ENCODE peak calls at places on chromosomes 1 and 21, in four cellular contexts. M is HCT116, H is astrocyte of the cerebellum, S is astrocyte of the spinal cord. G is an unnamed sample.

GRCh38 chr21:34129039-34129891 is 55.9 kb downstream of the MRPS6 start:
- DNase-seq in H (peak), M (no peak), S (peak), G (no peak)

GRCh38 chr1:212607924-212608208 is 695 bp upstream of the ATF3 start:
- DNase-seq in H (no peak), S (no peak), M (no peak), G (no peak)

GRCh38 chr1:66980745-66981367 is 56.1 kb downstream of the MIER1 start:
- DNase-seq in M (no peak), S (no peak), H (no peak), G (no peak)

GRCh38 chr1:169550294-169550693 is 36.0 kb downstream of the F5 start:
- DNase-seq in H (peak), M (peak), S (peak), G (no peak)

GRCh38 chr1:205444931-205445652 is 10.8 kb downstream of the BLACAT1 start:
- DNase-seq in M (no peak), S (no peak), H (no peak), G (no peak)

GRCh38 chr21:38691626-38692025 is 114.1 kb upstream of the ETS2 start:
- DNase-seq in S (no peak), H (no peak), M (no peak), G (no peak)

GRCh38 chr1:61605607-61606321 is 119.2 kb downstream of the TM2D1 start:
- DNase-seq in H (no peak), S (peak), M (no peak), G (no peak)

GRCh38 chr1:91582431-91582921 is 81.8 kb downstream of the CDC7 start:
- DNase-seq in S (peak), H (peak), M (no peak), G (no peak)

GRCh38 chr1:65687435-65688214 is 105.1 kb upstream of the PDE4B start:
- DNase-seq in S (peak), H (peak), M (peak), G (peak)

GRCh38 chr1:85654066-85654782 is 54.0 kb downstream of the ZNHIT6 start:
- DNase-seq in M (peak), H (no peak), S (peak), G (no peak)

GRCh38 chr1:154609398-154610380 is 1.7 kb upstream of the ADAR start:
- DNase-seq in M (peak), H (no peak), S (no peak), G (no peak)

GRCh38 chr1:9027307-9027706 is 1.1 kb upstream of the SLC2A7 start:
- DNase-seq in S (no peak), H (no peak), M (no peak), G (no peak)

GRCh38 chr1:22330092-22330762 is 121.4 kb upstream of the ZBTB40 start:
- DNase-seq in M (no peak), S (no peak), H (no peak), G (no peak)

GRCh38 chr1:179083031-179083345 is 1.1 kb downstream of the TOR3A start:
- DNase-seq in M (no peak), S (no peak), H (no peak), G (no peak)

GRCh38 chr1:111729271-111729921 is 9.8 kb downstream of the INKA2 start:
- DNase-seq in S (no peak), M (no peak), H (no peak), G (no peak)

GRCh38 chr21:36330904-36331303 is 10.9 kb downstream of the MORC3 start:
- DNase-seq in H (no peak), S (peak), M (peak), G (no peak)

GRCh38 chr1:93079685-93080141 is 630 bp downstream of the MTF2 start:
- DNase-seq in M (no peak), S (no peak), H (no peak), G (no peak)

GRCh38 chr1:239538244-239538988 is 152.0 kb downstream of the CHRM3 start:
- DNase-seq in H (no peak), S (no peak), M (no peak), G (no peak)

GRCh38 chr1:78355646-78356045 is 135.1 kb upstream of the PTGFR start:
- DNase-seq in M (no peak), H (no peak), S (peak), G (no peak)

GRCh38 chr1:210373878-210374599 is 45.3 kb downstream of the HHAT start:
- DNase-seq in H (peak), M (peak), S (peak), G (no peak)

GRCh38 chr1:229271448-229272120 is 673 bp downstream of the RAB4A start:
- DNase-seq in S (peak), H (no peak), M (no peak), G (no peak)

GRCh38 chr1:217191441-217191840 is 439.4 kb downstream of the GPATCH2 start:
- DNase-seq in S (no peak), H (no peak), M (no peak), G (no peak)

GRCh38 chr1:87150143-87150542 is 178.5 kb upstream of the LMO4 start:
- DNase-seq in S (no peak), M (no peak), H (no peak), G (no peak)

GRCh38 chr1:170698711-170699275 is 34.9 kb downstream of the PRRX1 start:
- DNase-seq in H (peak), M (no peak), S (peak), G (no peak)

GRCh38 chr1:21020151-21020550 is 156.5 kb downstream of the EIF4G3 start:
- DNase-seq in S (peak), H (peak), M (no peak), G (no peak)

GRCh38 chr1:41917835-41918449 is 780 bp downstream of the HIVEP3 start:
- DNase-seq in H (no peak), M (no peak), S (no peak), G (no peak)

GRCh38 chr1:24936688-24937087 is 6.6 kb upstream of the RUNX3 start:
- DNase-seq in S (no peak), M (no peak), H (no peak), G (no peak)

GRCh38 chr1:205454903-205455335 is 926 bp downstream of the BLACAT1 start:
- DNase-seq in M (no peak), S (no peak), H (no peak), G (no peak)

GRCh38 chr1:89487972-89488371 is 36.7 kb upstream of the LRRC8B start:
- DNase-seq in M (no peak), S (no peak), H (no peak), G (no peak)

GRCh38 chr1:15876357-15876756 is 28.9 kb downstream of the SPEN start:
- DNase-seq in S (no peak), M (no peak), H (no peak), G (no peak)
- TF ChIP-seq CTCF in S (peak), M (no peak), H (peak), G (no peak)

DNA sequence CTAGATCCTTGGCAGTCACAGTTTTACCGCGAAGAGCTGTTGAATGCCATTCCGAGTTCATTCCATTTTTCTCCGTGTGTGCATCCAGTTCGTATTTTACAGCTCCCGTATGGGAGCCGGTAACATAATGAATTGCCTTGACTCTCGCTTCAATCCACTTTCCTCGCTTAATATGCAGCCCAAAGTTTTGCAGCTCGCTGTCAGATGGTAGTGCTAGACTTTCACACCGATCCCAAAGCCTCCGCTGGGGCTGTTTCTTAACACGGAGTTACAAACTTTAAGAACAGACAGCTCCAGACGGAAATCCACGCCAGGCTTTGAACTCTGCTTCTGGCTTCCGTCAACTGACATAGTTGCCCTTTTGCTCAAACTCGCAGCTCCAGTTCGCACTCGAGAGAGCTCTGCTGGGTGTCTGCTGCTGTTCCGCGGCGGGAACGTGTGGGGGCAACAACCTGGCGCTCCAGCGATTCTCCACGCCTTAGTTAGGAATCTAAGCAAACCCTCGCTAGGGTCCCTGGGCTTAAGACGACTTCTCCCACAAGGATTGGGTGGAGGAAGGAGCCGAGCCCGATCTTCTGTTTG is 3.5 kb upstream of the ARID1A start:
- DNase-seq in S (peak), M (peak), H (peak), G (peak)
- TF ChIP-seq CTCF in S (peak), M (no peak), H (peak), G (no peak)

GRCh38 chr1:150187560-150187931 is 37.8 kb downstream of the PLEKHO1 start:
- DNase-seq in S (no peak), H (no peak), M (no peak), G (no peak)

GRCh38 chr1:150182233-150182632 is 32.5 kb downstream of the PLEKHO1 start:
- DNase-seq in M (no peak), S (no peak), H (no peak), G (no peak)

GRCh38 chr1:150192012-150192411 is 42.3 kb downstream of the PLEKHO1 start:
- DNase-seq in H (peak), M (no peak), S (peak), G (no peak)

GRCh38 chr1:150185481-150185880 is 35.8 kb downstream of the PLEKHO1 start:
- DNase-seq in S (no peak), H (no peak), M (no peak), G (no peak)

GRCh38 chr1:150186789-150187559 is 37.3 kb downstream of the PLEKHO1 start:
- DNase-seq in H (peak), S (peak), M (peak), G (no peak)
- TF ChIP-seq CTCF in H (peak), S (peak), M (peak), G (no peak)

GRCh38 chr1:194931166-194931565 is 1677.1 kb downstream of the KCNT2 start:
- DNase-seq in H (no peak), M (no peak), S (no peak), G (no peak)

GRCh38 chr1:194940336-194940735 is 1667.9 kb downstream of the KCNT2 start:
- DNase-seq in M (no peak), S (no peak), H (no peak), G (no peak)

GRCh38 chr1:194930132-194930531 is 1678.1 kb downstream of the KCNT2 start:
- DNase-seq in M (no peak), S (no peak), H (no peak), G (no peak)

DNA sequence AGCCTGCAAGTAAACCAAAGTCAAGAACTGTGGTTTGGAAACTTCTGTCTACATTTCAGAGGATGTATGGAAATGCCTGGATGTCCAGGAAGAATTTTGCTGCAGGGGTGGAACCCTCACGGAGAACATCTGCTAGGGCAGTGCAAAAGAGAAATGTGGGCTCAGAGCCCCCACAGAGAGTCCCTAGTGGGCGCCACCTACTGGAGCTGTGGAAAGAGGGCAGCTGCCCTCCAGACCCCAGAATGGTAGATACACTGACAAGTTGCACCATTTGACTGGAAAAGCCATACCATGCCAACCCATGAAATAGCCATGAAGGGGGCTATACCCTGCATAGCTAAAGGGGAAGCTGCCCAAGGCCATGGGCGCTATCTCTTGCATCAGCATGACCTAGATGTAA is 1672.4 kb downstream of the KCNT2 start:
- DNase-seq in S (no peak), H (no peak), M (no peak), G (no peak)
- TF ChIP-seq CTCF in S (no peak), H (no peak), M (no peak), G (no peak)

GRCh38 chr1:119675349-119676343 is 27.6 kb upstream of the ZNF697 start:
- DNase-seq in M (peak), H (peak), S (peak), G (peak)
- TF ChIP-seq CTCF in M (peak), H (peak), S (peak), G (peak)

G was measured in omental fat pad.